ENCODE peak calls at places on chromosomes 13 and 19, in seven cellular contexts. Q, S, I, U, G, X and O are unnamed samples. For H3K79me2, the result is how much of the 10 kb centered on the place peaks cover.

GRCh38 chr13:54980651-54981050 is 1952.0 kb downstream of the OLFM4 start:
- DNase-seq in Q (no peak), X (no peak), U (no peak), S (no peak), G (no peak), I (peak), O (no peak)

GRCh38 chr19:2488942-2489731 is 13.2 kb downstream of the GADD45B start:
- DNase-seq in X (peak), G (peak), Q (no peak), U (no peak), I (no peak), S (peak), O (peak)

GRCh38 chr19:52585101-52585500 is 15.0 kb downstream of the ZNF701 start:
- DNase-seq in I (peak), S (no peak), U (peak), Q (no peak), X (no peak), G (no peak), O (no peak)

GRCh38 chr13:42270857-42271215 is 1.1 kb upstream of the AKAP11 start:
- DNase-seq in G (no peak), X (no peak), S (no peak), I (no peak), U (no peak), Q (no peak), O (no peak)

GRCh38 chr19:53068199-53068598 is 23.7 kb downstream of the ERVV-2 start:
- DNase-seq in I (no peak), S (no peak), Q (no peak), X (no peak), U (no peak), G (no peak), O (no peak)

GRCh38 chr13:95641961-95642621 is 2.4 kb downstream of the DZIP1 start:
- DNase-seq in G (no peak), U (peak), Q (no peak), X (peak), S (peak), I (peak), O (peak)

GRCh38 chr13:28718186-28718537 is 608 bp downstream of the SLC46A3 start:
- DNase-seq in I (peak), X (no peak), G (no peak), U (no peak), S (peak), Q (no peak), O (no peak)

GRCh38 chr13:23160241-23161175 is 20.3 kb upstream of the SGCG start:
- DNase-seq in I (peak), X (peak), G (peak), Q (no peak), S (no peak), U (peak), O (peak)

GRCh38 chr19:4713384-4713951 is 10.2 kb downstream of the DPP9 start:
- DNase-seq in Q (peak), X (no peak), S (peak), I (peak), G (peak), U (no peak), O (no peak)

GRCh38 chr13:33548065-33548464 is 262.5 kb upstream of the STARD13 start:
- DNase-seq in S (no peak), U (no peak), I (no peak), Q (no peak), X (no peak), G (no peak), O (no peak)

GRCh38 chr13:79581870-79582315 is 100.9 kb downstream of the NDFIP2 start:
- DNase-seq in Q (peak), S (no peak), X (peak), I (peak), U (peak), G (no peak), O (peak)

GRCh38 chr19:21604941-21605548 is 99.6 kb downstream of the ZNF429 start:
- DNase-seq in X (no peak), S (peak), G (no peak), I (peak), Q (no peak), U (no peak), O (no peak)

GRCh38 chr19:43618921-43619261 is 538 bp downstream of the ZNF428 start:
- DNase-seq in G (peak), U (no peak), X (no peak), S (peak), Q (no peak), I (no peak), O (no peak)

GRCh38 chr13:71540098-71540497 is 326.9 kb downstream of the DACH1 start:
- DNase-seq in Q (no peak), S (no peak), G (no peak), I (no peak), U (no peak), X (no peak), O (no peak)

GRCh38 chr19:558770-559439 is 13.5 kb upstream of the BSG start:
- DNase-seq in U (no peak), X (no peak), Q (no peak), S (no peak), G (no peak), I (peak), O (peak)

GRCh38 chr19:56671613-56671994 is at the start of gene ZNF835:
- DNase-seq in G (no peak), U (no peak), I (peak), S (no peak), X (no peak), Q (no peak), O (peak)

GRCh38 chr13:84137292-84137691 is 255.0 kb upstream of the SLITRK1 start:
- DNase-seq in X (no peak), S (no peak), U (no peak), I (no peak), G (no peak), Q (no peak), O (no peak)

GRCh38 chr13:113623491-113624234 is 34.3 kb downstream of the ATP4B start:
- DNase-seq in X (no peak), Q (no peak), S (no peak), I (no peak), U (no peak), G (no peak), O (no peak)

GRCh38 chr13:59356607-59357006 is 807.1 kb downstream of the DIAPH3 start:
- DNase-seq in Q (no peak), U (no peak), G (no peak), X (no peak), I (peak), S (peak), O (no peak)

GRCh38 chr13:79589605-79590511 is 108.9 kb downstream of the NDFIP2 start:
- DNase-seq in U (no peak), X (no peak), G (peak), I (no peak), S (no peak), Q (no peak), O (no peak)

GRCh38 chr19:49020931-49021895 is 2.9 kb downstream of the CGB3 start:
- DNase-seq in S (no peak), Q (no peak), U (no peak), I (peak), X (no peak), G (peak), O (no peak)

GRCh38 chr13:40206241-40207109 is 460.0 kb downstream of the FOXO1 start:
- DNase-seq in X (no peak), S (peak), Q (no peak), G (peak), I (peak), U (no peak), O (no peak)

GRCh38 chr19:28420731-28421550 is 792.0 kb downstream of the UQCRFS1 start:
- DNase-seq in X (no peak), S (no peak), Q (no peak), U (no peak), G (no peak), I (no peak), O (no peak)

GRCh38 chr13:51584731-51585191 is 499 bp downstream of the WDFY2 start:
- DNase-seq in I (peak), G (peak), X (peak), Q (peak), S (no peak), U (peak), O (peak)

GRCh38 chr19:41939861-41940442 is 11.7 kb upstream of the ERFL start:
- DNase-seq in I (no peak), U (no peak), G (no peak), X (peak), Q (no peak), S (no peak), O (peak)

GRCh38 chr19:32178401-32178800 is 167.0 kb upstream of the ZNF507 start:
- DNase-seq in S (no peak), G (no peak), U (no peak), I (no peak), Q (no peak), X (no peak), O (peak)

GRCh38 chr13:98976338-98976737 is 1.5 kb downstream of the DOCK9 start:
- DNase-seq in Q (no peak), I (peak), U (no peak), S (no peak), G (no peak), X (no peak), O (no peak)

GRCh38 chr13:98976941-98977340 is 923 bp downstream of the DOCK9 start:
- DNase-seq in S (peak), Q (no peak), U (no peak), G (no peak), X (no peak), I (no peak), O (no peak)

GRCh38 chr13:98977568-98978270 is at the start of gene DOCK9:
- DNase-seq in S (peak), U (peak), I (peak), Q (no peak), X (peak), G (peak), O (peak)

GRCh38 chr13:98974053-98974452 is 3.8 kb downstream of the DOCK9 start:
- DNase-seq in S (peak), X (no peak), U (no peak), I (no peak), G (no peak), Q (no peak), O (no peak)

DNA sequence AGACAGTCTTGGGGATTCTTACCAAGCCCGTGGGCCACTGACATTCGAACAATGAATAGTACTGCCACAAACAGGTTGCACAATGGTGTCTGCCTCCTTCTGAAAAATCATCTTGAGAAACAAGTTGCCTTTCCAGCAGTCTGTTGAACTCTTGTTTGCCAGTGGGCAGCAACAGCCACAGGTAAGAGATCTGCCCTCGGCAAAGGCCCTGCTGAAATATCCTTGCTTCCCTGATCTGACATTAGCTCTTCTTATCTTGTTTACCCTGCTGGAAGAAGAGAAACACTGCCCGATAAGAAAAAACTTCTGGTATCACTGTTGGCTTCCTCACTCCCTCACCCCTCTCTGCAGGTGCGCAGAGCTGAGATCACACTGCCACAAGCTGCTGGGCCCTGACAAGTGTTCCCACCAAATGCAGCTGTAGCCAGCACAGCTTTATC is 2.0 kb downstream of the DOCK9 start:
- DNase-seq in G (no peak), U (no peak), S (peak), Q (no peak), I (no peak), X (peak), O (peak)
- H3K79me2 ChIP-seq in G (under half), U (under half), S (half or more), Q (under half), I (under half), X (under half), O (under half)

GRCh38 chr19:14404322-14404721 is 14.8 kb downstream of the DDX39A start:
- DNase-seq in S (no peak), Q (no peak), U (no peak), I (no peak), X (no peak), G (no peak), O (no peak)
- H3K27ac ChIP-seq in S (no peak), Q (no peak), U (no peak), I (no peak), X (no peak), G (no peak), O (no peak)

GRCh38 chr19:10227215-10227971 is 3.7 kb downstream of the S1PR2 start:
- DNase-seq in X (no peak), G (no peak), U (peak), S (no peak), Q (no peak), I (peak), O (peak)

GRCh38 chr19:10226021-10226375 is 5.1 kb downstream of the S1PR2 start:
- DNase-seq in S (no peak), X (no peak), I (no peak), Q (no peak), U (no peak), G (no peak), O (no peak)

GRCh38 chr19:10224337-10224736 is 6.8 kb downstream of the S1PR2 start:
- DNase-seq in G (no peak), I (no peak), U (no peak), Q (no peak), S (no peak), X (no peak), O (no peak)

GRCh38 chr19:10228393-10228792 is 2.7 kb downstream of the S1PR2 start:
- DNase-seq in G (no peak), I (no peak), U (no peak), X (no peak), S (no peak), Q (no peak), O (no peak)

GRCh38 chr19:10226376-10227214 is 4.5 kb downstream of the S1PR2 start:
- DNase-seq in S (no peak), G (no peak), Q (no peak), U (no peak), X (no peak), I (peak), O (no peak)
- H3K79me2 ChIP-seq in S (under half), G (under half), Q (under half), U (under half), X (under half), I (under half), O (under half)

DNA sequence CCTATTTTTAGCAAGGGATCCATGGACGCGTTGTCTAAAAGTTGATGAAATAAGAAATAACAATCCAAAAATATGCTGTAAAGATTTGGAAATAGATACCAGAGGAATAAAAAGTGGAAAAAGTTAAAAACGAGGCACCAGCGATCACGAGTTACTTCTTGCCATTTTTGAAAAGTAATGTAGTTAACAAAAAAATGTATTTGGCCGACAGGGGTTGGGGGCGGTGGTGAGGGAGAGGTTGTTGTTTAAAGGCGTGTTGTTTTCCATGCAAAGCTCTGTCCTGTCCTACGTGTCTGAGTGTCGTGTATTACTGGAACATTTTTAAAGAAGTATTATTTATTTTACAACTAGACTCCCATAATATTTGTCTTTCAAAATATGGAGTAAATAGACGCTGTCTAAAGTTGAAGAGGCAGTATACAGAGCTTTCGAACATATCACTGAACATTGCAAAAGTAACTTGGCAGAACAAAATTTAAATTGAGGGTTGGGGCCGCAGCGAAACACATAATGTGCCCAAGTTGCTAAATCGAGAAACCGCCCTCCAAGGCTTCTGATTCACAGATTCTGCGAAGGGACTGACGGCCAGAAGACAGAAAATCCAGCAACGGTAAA is 836 bp downstream of the FBXO17 start:
- DNase-seq in G (no peak), I (no peak), U (no peak), X (no peak), S (peak), Q (no peak), O (no peak)
- H3K27ac ChIP-seq in G (no peak), I (peak), U (no peak), X (no peak), S (peak), Q (peak), O (no peak)